ENCODE peak calls at places on chromosomes 5 and 9, in ten cellular contexts. H, P, Q, N, T, A, R, V, I and U are unnamed samples.

GRCh38 chr5:138303365-138303764 is 28.2 kb downstream of the CDC25C start:
- DNase-seq in P (no peak), A (no peak), T (peak; percentile 26), V (no peak), H (peak; percentile 59), N (no peak), I (no peak), R (no peak), Q (no peak), U (peak; percentile 27)

GRCh38 chr5:148972958-148973357 is 89.9 kb downstream of the SH3TC2 start:
- DNase-seq in Q (no peak), H (peak; percentile 97), V (no peak), P (no peak), N (no peak), A (no peak), R (no peak), T (peak; percentile 96), I (no peak), U (peak; percentile 83)

GRCh38 chr5:169178754-169179153 is 122.2 kb downstream of the SLIT3 start:
- DNase-seq in R (no peak), H (no peak), P (no peak), N (no peak), Q (no peak), A (no peak), V (no peak), T (no peak), I (no peak), U (no peak)

GRCh38 chr5:149210229-149210628 is 61.4 kb upstream of the AFAP1L1 start:
- DNase-seq in R (no peak), T (peak; percentile 64), H (peak; percentile 82), N (no peak), V (no peak), Q (no peak), I (no peak), P (no peak), A (no peak), U (no peak)

GRCh38 chr5:90119531-90119940 is 290.0 kb downstream of the CETN3 start:
- DNase-seq in A (no peak), N (no peak), T (no peak), R (no peak), H (no peak), P (no peak), Q (no peak), V (no peak), I (no peak), U (peak; percentile 13)

GRCh38 chr5:147578228-147579024 is 68.6 kb upstream of the DPYSL3 start:
- DNase-seq in R (no peak), H (peak; percentile 48), A (no peak), N (no peak), T (peak; percentile 80), V (no peak), I (no peak), P (no peak), Q (no peak), U (peak; percentile 65)

GRCh38 chr9:121958530-121958929 is 134.6 kb downstream of the TTLL11 start:
- DNase-seq in T (peak; percentile 20), R (no peak), I (no peak), A (no peak), V (no peak), H (peak; percentile 64), P (no peak), N (no peak), Q (no peak), U (no peak)

GRCh38 chr5:80592761-80593160 is 22.7 kb upstream of the ANKRD34B start:
- DNase-seq in Q (no peak), I (no peak), R (no peak), A (no peak), P (no peak), N (no peak), H (peak; percentile 18), V (no peak), T (no peak), U (no peak)

GRCh38 chr9:76311576-76311975 is 82.7 kb downstream of the RFK start:
- DNase-seq in R (no peak), V (no peak), H (no peak), Q (no peak), N (no peak), P (no peak), I (no peak), T (no peak), A (no peak), U (no peak)

GRCh38 chr9:93896496-93897033 is 58.6 kb downstream of the BARX1 start:
- DNase-seq in V (no peak), R (no peak), A (no peak), H (no peak), P (no peak), I (no peak), N (no peak), Q (peak; percentile 52), T (no peak), U (peak; percentile 1)

GRCh38 chr9:87812375-87813118 is 70.1 kb upstream of the SPATA31E1 start:
- DNase-seq in I (no peak), T (peak; percentile 88), H (peak; percentile 69), Q (peak; percentile 77), P (no peak), A (no peak), N (no peak), V (no peak), R (no peak), U (peak; percentile 68)